ENCODE peak calls at places on chromosomes 11 and 22, in eight cellular contexts. P is AG04450, H is astrocyte, D is GM23338, Q is colonic mucosa, S is heart right ventricle, V is body of pancreas, E is lower leg skin. C is an unnamed sample.

GRCh38 chr11:86513138-86513537 is 138.5 kb downstream of the CCDC81 start:
- DNase-seq in P (no peak), H (no peak), D (no peak), Q (no peak), S (no peak), V (no peak), E (no peak), C (no peak)

GRCh38 chr22:17773606-17774205 is 563 bp downstream of the BID start:
- DNase-seq in P (no peak), H (no peak), D (peak; percentile 83), Q (peak; percentile 59), S (no peak), V (peak; percentile 42), E (no peak), C (no peak)

GRCh38 chr11:2992234-2992999 is at the start of gene NAP1L4:
- DNase-seq in P (peak; percentile 90), H (peak; percentile 89), D (peak; percentile 99), Q (peak; percentile 97), S (peak; percentile 96), V (peak; percentile 95), E (peak; percentile 99), C (peak; percentile 99)

GRCh38 chr11:108324587-108324986 is 101.7 kb downstream of the ATM start:
- DNase-seq in P (no peak), H (peak; percentile 14), D (no peak), Q (no peak), S (no peak), V (no peak), E (no peak), C (no peak)

GRCh38 chr11:6559375-6559774 is 44.0 kb downstream of the RRP8 start:
- DNase-seq in P (no peak), H (no peak), D (no peak), Q (no peak), S (no peak), V (no peak), E (no peak), C (no peak)

GRCh38 chr11:114250993-114251796 is 45.0 kb upstream of the NNMT start:
- DNase-seq in P (no peak), H (no peak), D (peak; percentile 44), Q (no peak), S (peak; percentile 41), V (no peak), E (no peak), C (no peak)

GRCh38 chr22:44389926-44390925 is 77.5 kb upstream of the SHISAL1 start:
- DNase-seq in P (no peak), H (no peak), D (no peak), Q (no peak), S (no peak), V (no peak), E (peak; percentile 82), C (peak; percentile 32)

GRCh38 chr11:93478841-93479240 is 64.3 kb downstream of the SMCO4 start:
- DNase-seq in P (no peak), H (no peak), D (no peak), Q (no peak), S (no peak), V (no peak), E (no peak), C (no peak)

GRCh38 chr11:487571-488021 is 19.4 kb downstream of the RNH1 start:
- DNase-seq in P (no peak), H (no peak), D (no peak), Q (no peak), S (no peak), V (no peak), E (no peak), C (no peak)

GRCh38 chr11:76270387-76270786 is 64.1 kb upstream of the WNT11 start:
- DNase-seq in P (no peak), H (no peak), D (no peak), Q (peak; percentile 25), S (no peak), V (no peak), E (peak; percentile 90), C (no peak)

GRCh38 chr11:63882555-63883242 is 34.3 kb downstream of the RCOR2 start:
- DNase-seq in P (no peak), H (no peak), D (peak; percentile 93), Q (no peak), S (peak; percentile 27), V (no peak), E (no peak), C (peak; percentile 32)

GRCh38 chr22:44807915-44808690 is 55.7 kb downstream of the ARHGAP8 start:
- DNase-seq in P (no peak), H (no peak), D (peak; percentile 78), Q (no peak), S (no peak), V (no peak), E (no peak), C (peak; percentile 45)

GRCh38 chr22:25081409-25081824 is 118.2 kb upstream of the CRYBB3 start:
- DNase-seq in P (no peak), H (no peak), D (peak; percentile 73), Q (peak; percentile 49), S (no peak), V (peak; percentile 31), E (no peak), C (no peak)

GRCh38 chr22:30325065-30325720 is 1.5 kb downstream of the TBC1D10A start:
- DNase-seq in P (no peak), H (peak; percentile 82), D (peak; percentile 30), Q (peak; percentile 80), S (peak; percentile 66), V (no peak), E (peak; percentile 93), C (no peak)

GRCh38 chr11:106986261-106986660 is 32.0 kb downstream of the GUCY1A2 start:
- DNase-seq in P (no peak), H (peak; percentile 36), D (no peak), Q (no peak), S (no peak), V (no peak), E (no peak), C (no peak)

GRCh38 chr11:69423611-69424385 is 57.7 kb upstream of the LINC01488 start:
- DNase-seq in P (no peak), H (no peak), D (no peak), Q (no peak), S (no peak), V (no peak), E (no peak), C (peak; percentile 17)

GRCh38 chr11:116257092-116257491 is 515.7 kb downstream of the BUD13 start:
- DNase-seq in P (no peak), H (no peak), D (peak; percentile 20), Q (no peak), S (no peak), V (no peak), E (no peak), C (no peak)

GRCh38 chr11:62025429-62026105 is 58.1 kb upstream of the FTH1 start:
- DNase-seq in P (peak; percentile 71), H (peak; percentile 73), D (no peak), Q (peak; percentile 85), S (peak; percentile 76), V (peak; percentile 44), E (peak; percentile 92), C (peak; percentile 77)

GRCh38 chr11:113578164-113578455 is 102.9 kb upstream of the DRD2 start:
- DNase-seq in P (no peak), H (no peak), D (no peak), Q (no peak), S (no peak), V (no peak), E (no peak), C (no peak)

GRCh38 chr11:70568504-70569172 is 170.3 kb downstream of the CTTN start:
- DNase-seq in P (no peak), H (peak; percentile 20), D (peak; percentile 74), Q (peak; percentile 71), S (peak; percentile 32), V (no peak), E (no peak), C (peak; percentile 78)
- H3K4me3 ChIP-seq in P (peak overlapping the region; percentile 41), H (peak overlapping the region; percentile 45), D (no peak overlapping the region), Q (peak overlapping the region; percentile 20), S (peak overlapping the region; percentile 14), V (no peak overlapping the region), E (peak overlapping the region; percentile 1), C (peak overlapping the region; percentile 52)

DNA sequence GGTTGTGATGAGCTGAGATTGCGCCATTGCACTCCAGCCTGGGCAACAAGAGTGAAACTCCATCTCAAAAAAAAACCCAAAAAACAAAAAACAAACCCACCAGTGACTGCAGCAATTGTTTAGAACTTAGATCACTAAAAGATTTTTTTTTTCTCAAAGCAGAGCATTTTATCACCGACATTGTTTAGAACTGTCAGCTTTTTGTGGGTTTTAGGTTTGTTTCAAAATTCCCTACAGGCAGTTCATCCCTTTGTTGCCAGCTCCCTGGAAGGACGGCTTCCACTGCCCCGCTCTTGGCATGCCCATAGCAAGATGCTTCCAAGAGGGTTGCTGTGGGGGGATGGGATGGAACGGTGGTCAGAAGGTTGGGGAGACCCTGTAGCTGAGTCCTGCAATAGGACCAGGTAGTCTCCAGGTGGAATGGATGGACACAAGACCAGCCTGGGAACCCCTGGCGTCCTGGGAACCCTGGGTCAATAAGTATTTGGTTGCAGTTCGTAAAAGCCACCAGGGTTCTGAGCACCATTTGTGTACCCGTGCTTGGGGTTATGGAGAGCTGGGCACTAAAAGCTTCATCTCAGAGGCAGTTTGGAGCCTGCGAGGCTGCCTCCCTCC is 46.7 kb downstream of the TSPAN18 start:
- DNase-seq in P (no peak), H (no peak), D (no peak), Q (no peak), S (no peak), V (no peak), E (peak; percentile 76), C (no peak)
- H3K4me3 ChIP-seq in P (no peak overlapping the region), H (no peak overlapping the region), D (no peak overlapping the region), Q (no peak overlapping the region), S (no peak overlapping the region), V (no peak overlapping the region), E (no peak overlapping the region), C (no peak overlapping the region)

DNA sequence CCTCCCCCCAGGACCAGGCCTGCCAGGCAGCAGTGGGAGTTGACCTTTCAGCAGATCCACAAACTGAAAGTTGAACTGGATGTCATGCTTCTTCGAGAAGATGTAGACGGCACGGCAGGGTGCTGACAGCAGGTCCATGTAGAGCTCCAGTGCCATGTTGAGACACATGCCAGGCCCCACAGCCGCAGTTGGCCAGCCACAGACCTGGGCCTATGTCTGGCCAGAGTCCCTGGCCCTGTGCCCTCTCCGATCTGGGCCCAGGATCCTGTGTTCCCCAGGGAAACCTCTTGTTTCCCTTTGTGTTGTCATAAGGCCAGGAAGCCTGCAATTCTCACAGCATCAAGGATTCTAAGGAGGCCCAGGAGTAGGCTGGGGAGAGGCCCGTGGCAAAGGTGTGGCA is at the start of gene GSTT4:
- DNase-seq in P (no peak), H (no peak), D (no peak), Q (no peak), S (peak; percentile 80), V (no peak), E (no peak), C (no peak)
- H3K4me3 ChIP-seq in P (no peak within 1 kb of the TSS), H (no peak within 1 kb of the TSS), D (no peak within 1 kb of the TSS), Q (no peak within 1 kb of the TSS), S (no peak within 1 kb of the TSS), V (no peak within 1 kb of the TSS), E (no peak within 1 kb of the TSS), C (no peak within 1 kb of the TSS)

DNA sequence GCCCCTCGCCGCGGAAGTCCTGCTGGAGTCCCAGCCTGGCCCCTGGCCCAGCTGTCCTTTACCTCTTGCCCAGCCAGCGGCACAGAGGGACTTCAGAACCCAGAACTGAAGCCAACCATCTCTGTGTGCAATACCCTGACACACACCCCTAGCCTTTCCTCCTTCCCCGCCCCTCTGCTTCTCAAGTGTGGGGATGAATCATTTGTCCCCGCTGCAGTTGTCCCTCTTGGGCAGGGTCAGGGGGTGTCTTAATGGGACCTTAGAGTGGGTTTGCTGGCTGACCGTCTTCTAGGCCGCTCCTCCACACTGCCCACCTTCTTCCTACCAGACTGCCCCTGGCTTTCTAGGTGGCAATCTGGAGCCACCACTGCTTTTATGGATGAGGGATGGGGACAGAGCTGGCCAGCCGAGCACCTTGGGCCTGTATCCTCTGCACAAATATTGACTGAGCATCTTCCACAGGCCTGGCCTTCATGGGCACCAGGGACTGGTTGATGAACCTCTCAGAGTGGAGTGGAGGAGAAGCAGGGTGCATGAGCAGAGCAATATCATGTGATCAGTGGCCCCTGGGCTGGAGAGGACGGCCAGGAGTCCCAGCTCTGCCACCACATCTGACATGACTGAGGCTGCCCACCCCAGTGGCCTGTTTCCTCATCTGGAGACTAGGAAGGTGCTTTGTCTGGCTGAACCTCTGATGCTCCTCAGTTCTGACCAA is 668 bp upstream of the CHST1 start:
- DNase-seq in P (no peak), H (no peak), D (no peak), Q (no peak), S (no peak), V (no peak), E (no peak), C (peak; percentile 62)
- H3K4me3 ChIP-seq in P (no peak overlapping the region), H (no peak overlapping the region), D (peak overlapping the region; percentile 79), Q (peak overlapping the region; percentile 46), S (peak overlapping the region; percentile 81), V (no peak overlapping the region), E (no peak overlapping the region), C (no peak overlapping the region)